ENCODE peak calls at places on chromosomes 4 and X, in five cellular contexts. One of them, this sample, is unnamed. For H3K27me3, the result is how much of the 10 kb centered on the place peaks cover.

GRCh38 chr4:53009824-53010223 is 147.7 kb downstream of the RASL11B start:
- DNase-seq in K562: no peak
- DNase-seq in tibial nerve: no peak
- DNase-seq in upper lobe of left lung: no peak
- DNase-seq in HepG2: no peak
- DNase-seq in this sample: no peak

GRCh38 chr4:48024522-48024921 is 8.0 kb downstream of the NIPAL1 start:
- DNase-seq in tibial nerve: no peak
- DNase-seq in upper lobe of left lung: no peak
- DNase-seq in HepG2: no peak
- DNase-seq in K562: no peak
- DNase-seq in this sample: no peak

GRCh38 chrX:56284269-56284668 is 52.1 kb downstream of the KLF8 start:
- DNase-seq in upper lobe of left lung: no peak
- DNase-seq in tibial nerve: no peak
- DNase-seq in HepG2: no peak
- DNase-seq in K562: no peak
- DNase-seq in this sample: no peak

GRCh38 chr4:121034010-121034409 is 38.3 kb downstream of the NDNF start:
- DNase-seq in tibial nerve: peak
- DNase-seq in upper lobe of left lung: no peak
- DNase-seq in K562: no peak
- DNase-seq in HepG2: no peak
- DNase-seq in this sample: no peak

GRCh38 chr4:88792268-88792781 is 94.7 kb upstream of the NAP1L5 start:
- DNase-seq in upper lobe of left lung: no peak
- DNase-seq in K562: no peak
- DNase-seq in tibial nerve: no peak
- DNase-seq in HepG2: peak
- DNase-seq in this sample: no peak

GRCh38 chr4:56958111-56958517 is 19.3 kb downstream of the NOA1 start:
- DNase-seq in HepG2: no peak
- DNase-seq in K562: peak
- DNase-seq in tibial nerve: peak
- DNase-seq in upper lobe of left lung: peak
- DNase-seq in this sample: peak

GRCh38 chr4:146342600-146343192 is 128.4 kb downstream of the REELD1 start:
- DNase-seq in HepG2: no peak
- DNase-seq in K562: peak
- DNase-seq in upper lobe of left lung: no peak
- DNase-seq in tibial nerve: peak
- DNase-seq in this sample: no peak

GRCh38 chrX:35733879-35734278 is 64.3 kb upstream of the MAGEB16 start:
- DNase-seq in HepG2: no peak
- DNase-seq in tibial nerve: no peak
- DNase-seq in K562: no peak
- DNase-seq in upper lobe of left lung: no peak
- DNase-seq in this sample: no peak

GRCh38 chrX:71301195-71301924 is at the start of gene ITGB1BP2:
- DNase-seq in upper lobe of left lung: no peak
- DNase-seq in K562: peak
- DNase-seq in HepG2: peak
- DNase-seq in tibial nerve: no peak
- DNase-seq in this sample: no peak

GRCh38 chr4:75634281-75634680 is 4.0 kb upstream of the CDKL2 start:
- DNase-seq in K562: no peak
- DNase-seq in HepG2: no peak
- DNase-seq in tibial nerve: no peak
- DNase-seq in upper lobe of left lung: no peak
- DNase-seq in this sample: no peak

GRCh38 chr4:121177238-121178137 is 13.4 kb upstream of the TNIP3 start:
- DNase-seq in tibial nerve: no peak
- DNase-seq in upper lobe of left lung: no peak
- DNase-seq in K562: no peak
- DNase-seq in HepG2: no peak
- DNase-seq in this sample: no peak

GRCh38 chrX:36908801-36909403 is 99.3 kb upstream of the FAM47C start:
- DNase-seq in HepG2: peak
- DNase-seq in K562: peak
- DNase-seq in upper lobe of left lung: no peak
- DNase-seq in tibial nerve: no peak
- DNase-seq in this sample: no peak

GRCh38 chrX:49618574-49618973 is 19.8 kb downstream of the GAGE1 start:
- DNase-seq in tibial nerve: no peak
- DNase-seq in upper lobe of left lung: no peak
- DNase-seq in K562: no peak
- DNase-seq in HepG2: no peak
- DNase-seq in this sample: no peak

GRCh38 chrX:7110821-7111276 is 36.7 kb upstream of the STS start:
- DNase-seq in K562: peak
- DNase-seq in upper lobe of left lung: no peak
- DNase-seq in HepG2: no peak
- DNase-seq in tibial nerve: no peak
- DNase-seq in this sample: no peak

DNA sequence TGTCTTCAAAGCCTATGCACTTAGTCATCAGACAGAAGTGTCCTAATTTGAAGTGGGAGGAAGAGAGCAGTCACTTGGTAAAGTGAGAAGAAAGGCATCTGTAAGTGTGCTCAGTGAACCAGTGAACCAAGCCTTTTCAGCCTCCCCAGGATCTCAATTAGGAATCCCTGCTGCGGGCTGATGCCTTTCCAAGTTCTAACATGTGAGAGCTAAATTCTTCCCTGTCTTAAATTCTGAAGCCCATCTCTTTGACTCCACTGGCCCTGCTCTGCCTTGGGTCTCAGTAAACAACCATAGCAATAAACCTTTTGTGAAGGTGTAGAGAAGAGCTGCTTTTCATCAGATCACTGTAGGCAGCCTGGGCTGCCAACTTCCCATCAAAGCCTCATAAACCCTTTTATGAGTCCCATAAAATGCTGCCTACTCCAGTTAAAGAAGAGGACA is 701.2 kb upstream of the LCORL start:
- DNase-seq in tibial nerve: no peak
- DNase-seq in upper lobe of left lung: no peak
- DNase-seq in K562: no peak
- DNase-seq in HepG2: no peak
- DNase-seq in this sample: peak
- TF ChIP-seq EP300 in tibial nerve: no peak
- TF ChIP-seq EP300 in upper lobe of left lung: no peak
- TF ChIP-seq EP300 in K562: no peak
- TF ChIP-seq EP300 in HepG2: no peak
- TF ChIP-seq EP300 in this sample: peak

GRCh38 chr4:78937837-78938236 is 1.4 kb downstream of the PAQR3 start:
- DNase-seq in HepG2: peak
- DNase-seq in tibial nerve: no peak
- DNase-seq in upper lobe of left lung: no peak
- DNase-seq in K562: no peak
- DNase-seq in this sample: no peak
- H3K4me3 ChIP-seq in HepG2: no peak
- H3K4me3 ChIP-seq in tibial nerve: peak
- H3K4me3 ChIP-seq in upper lobe of left lung: no peak
- H3K4me3 ChIP-seq in K562: peak
- H3K4me3 ChIP-seq in this sample: no peak

GRCh38 chrX:11606408-11606807 is 59.3 kb downstream of the ARHGAP6 start:
- DNase-seq in K562: no peak
- DNase-seq in upper lobe of left lung: no peak
- DNase-seq in tibial nerve: no peak
- DNase-seq in HepG2: no peak
- DNase-seq in this sample: no peak

GRCh38 chrX:11611161-11611560 is 54.6 kb downstream of the ARHGAP6 start:
- DNase-seq in K562: no peak
- DNase-seq in upper lobe of left lung: no peak
- DNase-seq in tibial nerve: no peak
- DNase-seq in HepG2: no peak
- DNase-seq in this sample: no peak

GRCh38 chrX:11609109-11609508 is 56.6 kb downstream of the ARHGAP6 start:
- DNase-seq in K562: no peak
- DNase-seq in upper lobe of left lung: no peak
- DNase-seq in tibial nerve: no peak
- DNase-seq in HepG2: no peak
- DNase-seq in this sample: no peak

GRCh38 chrX:11611965-11612364 is 53.8 kb downstream of the ARHGAP6 start:
- DNase-seq in K562: no peak
- DNase-seq in tibial nerve: no peak
- DNase-seq in HepG2: no peak
- DNase-seq in upper lobe of left lung: no peak
- DNase-seq in this sample: no peak
- H3K27me3 ChIP-seq in K562: under half
- H3K27me3 ChIP-seq in tibial nerve: under half
- H3K27me3 ChIP-seq in HepG2: under half
- H3K27me3 ChIP-seq in upper lobe of left lung: under half
- H3K27me3 ChIP-seq in this sample: under half

DNA sequence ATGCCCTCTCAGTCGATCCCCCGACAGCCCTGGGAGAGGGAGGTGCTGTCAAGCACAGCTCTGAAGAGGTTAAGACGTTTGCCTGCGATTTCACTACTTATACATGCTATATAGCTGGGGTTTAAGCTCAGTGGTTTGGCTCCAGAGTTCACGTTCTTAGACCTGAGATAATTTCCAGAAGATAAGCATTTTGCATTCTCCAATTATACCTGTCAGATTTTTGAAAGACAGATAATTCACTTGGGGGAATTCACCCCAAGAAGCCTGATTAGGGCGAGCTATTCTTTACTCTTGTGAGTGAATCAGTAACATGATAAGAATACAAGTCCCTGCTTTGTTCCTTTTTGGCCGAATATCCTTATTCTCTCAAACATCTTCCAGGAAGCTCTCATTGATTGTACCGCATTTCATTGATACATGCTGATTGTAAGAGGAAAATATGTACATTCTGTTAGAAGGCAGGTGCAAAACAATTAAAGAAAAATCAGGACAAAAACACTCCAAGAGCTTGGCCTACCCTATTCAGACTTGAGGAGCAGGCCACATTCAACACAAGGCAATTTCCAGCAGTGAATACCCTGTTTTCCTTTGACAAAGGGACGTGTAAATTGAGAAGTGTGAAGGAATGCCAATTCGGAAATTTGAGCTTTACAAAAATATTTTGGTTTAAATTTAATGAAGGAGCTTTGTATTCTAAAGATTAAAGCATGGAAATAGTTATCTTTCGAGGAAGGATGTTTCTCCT is 30.2 kb downstream of the TENM3 start:
- DNase-seq in HepG2: no peak
- DNase-seq in K562: no peak
- DNase-seq in tibial nerve: no peak
- DNase-seq in upper lobe of left lung: no peak
- DNase-seq in this sample: no peak
- TF ChIP-seq EP300 in HepG2: no peak
- TF ChIP-seq EP300 in K562: no peak
- TF ChIP-seq EP300 in tibial nerve: no peak
- TF ChIP-seq EP300 in upper lobe of left lung: no peak
- TF ChIP-seq EP300 in this sample: no peak

GRCh38 chr4:59553063-59553738 is 1646.9 kb upstream of the ADGRL3 start:
- DNase-seq in HepG2: no peak
- DNase-seq in K562: no peak
- DNase-seq in tibial nerve: no peak
- DNase-seq in upper lobe of left lung: no peak
- DNase-seq in this sample: no peak
- H3K4me3 ChIP-seq in HepG2: no peak
- H3K4me3 ChIP-seq in K562: no peak
- H3K4me3 ChIP-seq in tibial nerve: peak
- H3K4me3 ChIP-seq in upper lobe of left lung: no peak
- H3K4me3 ChIP-seq in this sample: no peak

DNA sequence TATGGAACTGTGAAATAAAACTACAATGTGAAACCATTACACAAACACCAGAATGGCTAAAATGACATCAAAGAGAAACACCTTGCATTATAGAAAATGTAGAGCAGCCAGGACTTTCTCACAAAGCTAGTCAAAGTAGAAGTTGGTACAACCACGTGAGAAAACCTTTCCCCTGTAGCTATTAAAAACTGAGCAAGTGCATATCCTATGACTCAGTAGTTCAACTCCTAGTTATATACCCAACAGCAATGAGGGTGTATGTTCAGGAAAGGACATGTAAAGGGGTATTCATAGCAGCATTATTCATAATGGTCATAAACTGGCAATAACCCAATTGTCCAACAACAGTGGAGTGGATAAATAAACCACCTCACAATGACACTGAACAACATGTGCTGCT is 177.5 kb upstream of the NUDT10 start:
- DNase-seq in upper lobe of left lung: no peak
- DNase-seq in tibial nerve: no peak
- DNase-seq in K562: no peak
- DNase-seq in HepG2: no peak
- DNase-seq in this sample: no peak
- H3K27me3 ChIP-seq in upper lobe of left lung: under half
- H3K27me3 ChIP-seq in tibial nerve: under half
- H3K27me3 ChIP-seq in K562: under half
- H3K27me3 ChIP-seq in HepG2: under half
- H3K27me3 ChIP-seq in this sample: under half